ENCODE peak calls at places on chromosomes 2 and 18, in five cellular contexts. S, P, G, A and Z are unnamed samples.

GRCh38 chr2:3173031-3173430 is 204.6 kb downstream of the EIPR1 start:
- DNase-seq in P (no peak), G (no peak), S (no peak), A (peak), Z (no peak)

GRCh38 chr2:57867730-57868129 is 178.9 kb upstream of the VRK2 start:
- DNase-seq in S (no peak), A (no peak), P (no peak), G (no peak), Z (no peak)

GRCh38 chr2:168884990-168885389 is 5.2 kb downstream of the SPC25 start:
- DNase-seq in P (no peak), S (no peak), A (no peak), G (no peak), Z (no peak)

GRCh38 chr18:25190468-25190867 is 161.5 kb downstream of the ZNF521 start:
- DNase-seq in A (no peak), S (no peak), G (no peak), P (no peak), Z (no peak)

GRCh38 chr2:240182001-240182400 is 41.5 kb upstream of the OTOS start:
- DNase-seq in P (no peak), A (no peak), S (no peak), G (no peak), Z (no peak)

GRCh38 chr2:99572380-99572779 is 82.6 kb upstream of the REV1 start:
- DNase-seq in A (no peak), P (no peak), G (no peak), S (no peak), Z (no peak)

GRCh38 chr18:23302852-23303527 is 150.1 kb upstream of the RIOK3 start:
- DNase-seq in S (no peak), G (no peak), A (no peak), P (no peak), Z (no peak)

GRCh38 chr2:88190808-88191721 is 20.9 kb downstream of the THNSL2 start:
- DNase-seq in A (no peak), G (peak), P (no peak), S (no peak), Z (no peak)

GRCh38 chr18:76379226-76380126 is 115.6 kb downstream of the ZNF516 start:
- DNase-seq in G (no peak), S (no peak), P (no peak), A (peak), Z (no peak)

GRCh38 chr2:38690499-38691420 is 24.8 kb downstream of the GALM start:
- DNase-seq in G (peak), A (no peak), P (no peak), S (no peak), Z (no peak)

GRCh38 chr2:112121682-112122254 is 16.4 kb upstream of the FBLN7 start:
- DNase-seq in A (no peak), P (no peak), G (peak), S (no peak), Z (no peak)

GRCh38 chr2:143482316-143482715 is 353.1 kb downstream of the ARHGAP15 start:
- DNase-seq in P (no peak), S (no peak), A (no peak), G (no peak), Z (no peak)

GRCh38 chr2:145007673-145008263 is 487.8 kb upstream of the ZEB2 start:
- DNase-seq in A (no peak), G (peak), S (no peak), P (no peak), Z (no peak)

GRCh38 chr18:78448106-78448505 is 531.5 kb upstream of the SALL3 start:
- DNase-seq in S (no peak), A (no peak), P (no peak), G (no peak), Z (no peak)

GRCh38 chr2:58057890-58058590 is 11.4 kb downstream of the VRK2 start:
- DNase-seq in A (no peak), P (no peak), G (no peak), S (no peak), Z (no peak)

GRCh38 chr2:20355131-20355530 is 4.5 kb upstream of the PUM2 start:
- DNase-seq in A (no peak), P (no peak), S (no peak), G (no peak), Z (no peak)

GRCh38 chr2:149832256-149832655 is 244.7 kb upstream of the MMADHC start:
- DNase-seq in S (no peak), A (no peak), G (no peak), P (no peak), Z (no peak)

GRCh38 chr2:39705638-39706037 is 39.9 kb downstream of the TMEM178A start:
- DNase-seq in G (no peak), P (no peak), S (no peak), A (no peak), Z (no peak)

GRCh38 chr2:108385411-108386071 is 7.8 kb downstream of the SULT1C4 start:
- DNase-seq in A (no peak), G (peak), P (no peak), S (no peak), Z (no peak)

GRCh38 chr2:176182671-176183070 is 5.8 kb upstream of the HOXD1 start:
- DNase-seq in S (no peak), A (no peak), P (no peak), G (no peak), Z (no peak)

GRCh38 chr2:160075171-160075570 is 12.8 kb upstream of the PLA2R1 start:
- DNase-seq in A (no peak), S (no peak), P (peak), G (no peak), Z (no peak)

GRCh38 chr18:44823782-44824181 is 143.1 kb downstream of the SETBP1 start:
- DNase-seq in G (no peak), P (peak), S (no peak), A (no peak), Z (no peak)

GRCh38 chr18:46322411-46322891 is 218.3 kb downstream of the HAUS1 start:
- DNase-seq in S (no peak), P (no peak), A (no peak), G (no peak), Z (no peak)

GRCh38 chr2:149037851-149038250 is 648 bp upstream of the LYPD6B start:
- DNase-seq in S (no peak), P (no peak), G (no peak), A (no peak), Z (no peak)

GRCh38 chr2:218993345-218994315 is at the start of gene CRYBA2:
- DNase-seq in A (no peak), S (no peak), P (no peak), G (no peak), Z (no peak)

GRCh38 chr2:232931636-232932035 is 61.6 kb downstream of the SNORC start:
- DNase-seq in S (no peak), P (no peak), A (no peak), G (no peak), Z (no peak)

GRCh38 chr2:137969418-137969765 is 5.1 kb downstream of the HNMT start:
- DNase-seq in P (peak), G (no peak), S (no peak), A (no peak), Z (no peak)

GRCh38 chr18:11136241-11136640 is 13.1 kb downstream of the PIEZO2 start:
- DNase-seq in P (no peak), S (no peak), G (no peak), A (no peak), Z (no peak)

GRCh38 chr18:11137400-11137799 is 12.0 kb downstream of the PIEZO2 start:
- DNase-seq in S (no peak), A (no peak), G (no peak), P (no peak), Z (no peak)
- TF ChIP-seq POLR2A in S (no peak), A (no peak), G (no peak), P (no peak), Z (no peak)

GRCh38 chr2:64749446-64749845 is 95.7 kb upstream of the SERTAD2 start:
- DNase-seq in S (no peak), A (no peak), G (no peak), P (no peak), Z (no peak)

GRCh38 chr2:64748561-64748960 is 94.8 kb upstream of the SERTAD2 start:
- DNase-seq in S (no peak), A (no peak), P (no peak), G (no peak), Z (no peak)

GRCh38 chr2:64751286-64752260 is 97.9 kb upstream of the SERTAD2 start:
- DNase-seq in S (no peak), A (peak), G (peak), P (no peak), Z (peak)

GRCh38 chr2:64750001-64750816 is 96.5 kb upstream of the SERTAD2 start:
- DNase-seq in G (peak), P (peak), S (peak), A (peak), Z (peak)

GRCh38 chr2:64750817-64751285 is 97.1 kb upstream of the SERTAD2 start:
- DNase-seq in G (no peak), P (peak), A (peak), S (peak), Z (peak)
- TF ChIP-seq POLR2A in G (peak), P (peak), A (peak), S (peak), Z (peak)

GRCh38 chr2:172280820-172281454 is 146.4 kb upstream of the ITGA6 start:
- DNase-seq in S (no peak), P (no peak), G (no peak), A (no peak), Z (no peak)
- TF ChIP-seq POLR2A in S (no peak), P (no peak), G (no peak), A (no peak), Z (no peak)

DNA sequence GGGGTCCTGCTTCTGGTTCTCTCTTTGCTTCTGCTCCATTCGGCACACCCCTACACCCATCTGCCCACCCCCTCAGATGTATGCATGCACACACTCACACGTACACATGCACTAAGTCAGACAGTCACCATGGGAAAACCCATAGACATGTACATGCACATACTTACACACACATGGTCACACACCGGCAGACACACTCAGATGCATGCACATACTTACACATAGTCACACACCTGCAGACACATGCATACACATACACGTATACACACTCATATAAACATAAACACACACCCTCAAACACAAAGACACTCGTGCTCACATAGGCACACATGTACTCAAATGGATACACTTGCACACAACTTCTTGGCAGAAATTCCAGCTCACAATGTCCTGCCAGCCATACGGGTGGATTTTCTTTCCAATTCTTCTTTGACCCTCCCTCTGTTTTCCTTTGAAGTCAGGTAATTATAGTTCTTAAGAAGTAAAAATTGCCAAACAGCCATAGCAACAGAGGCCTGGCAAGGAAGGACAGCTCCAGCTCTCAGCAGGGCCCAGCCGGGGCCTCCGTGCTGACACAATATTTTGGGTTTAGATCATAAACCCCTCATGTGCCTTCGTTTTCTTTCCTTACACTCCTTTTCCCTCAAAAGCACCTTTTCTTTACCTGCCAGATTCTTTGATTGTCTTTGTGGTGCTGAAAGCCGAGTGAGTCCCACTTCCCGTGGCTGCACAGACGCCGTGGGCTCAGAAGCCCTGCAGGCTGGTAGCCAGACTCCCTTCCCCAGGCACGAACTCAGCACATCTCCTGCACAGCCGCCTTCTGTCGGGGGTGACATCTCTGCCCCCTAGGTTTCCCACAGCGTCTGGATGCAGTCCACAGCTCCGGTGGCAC is 195.7 kb downstream of the ARL4C start:
- DNase-seq in A (no peak), G (no peak), P (no peak), S (no peak), Z (no peak)
- TF ChIP-seq POLR2A in A (no peak), G (no peak), P (no peak), S (no peak), Z (no peak)

GRCh38 chr2:171968509-171968908 is 31.2 kb upstream of the METAP1D start:
- DNase-seq in P (no peak), G (no peak), S (no peak), A (no peak), Z (no peak)
- TF ChIP-seq POLR2A in P (no peak), G (no peak), S (no peak), A (no peak), Z (no peak)

GRCh38 chr18:13725566-13726227 is 661 bp downstream of the FAM210A start:
- DNase-seq in A (no peak), G (no peak), P (no peak), S (no peak), Z (no peak)

GRCh38 chr18:13730486-13730885 is 4.0 kb downstream of the RNMT start:
- DNase-seq in S (no peak), P (no peak), G (no peak), A (no peak), Z (no peak)

GRCh38 chr18:13726972-13727331 is 479 bp downstream of the RNMT start:
- DNase-seq in G (peak), A (peak), P (peak), S (no peak), Z (peak)

GRCh38 chr18:13726228-13726971 is at the start of the genes FAM210A and RNMT:
- DNase-seq in G (peak), S (peak), A (peak), P (peak), Z (peak)
- TF ChIP-seq POLR2A in G (peak), S (no peak), A (peak), P (peak), Z (peak)

GRCh38 chr2:61470122-61470951 is 550 bp downstream of the USP34 start:
- DNase-seq in A (peak), G (peak), P (peak), S (peak), Z (peak)
- TF ChIP-seq POLR2A in A (no peak), G (peak), P (no peak), S (no peak), Z (no peak)

GRCh38 chr18:48009116-48009825 is 78.8 kb upstream of the SMAD2 start:
- DNase-seq in G (no peak), S (no peak), P (no peak), A (no peak), Z (no peak)

GRCh38 chr18:48006415-48007175 is 76.1 kb upstream of the SMAD2 start:
- DNase-seq in G (no peak), P (no peak), A (no peak), S (no peak), Z (no peak)

GRCh38 chr18:48010264-48010663 is 79.8 kb upstream of the SMAD2 start:
- DNase-seq in G (no peak), P (no peak), A (no peak), S (no peak), Z (no peak)

GRCh38 chr18:48007381-48007780 is 76.9 kb upstream of the SMAD2 start:
- DNase-seq in P (no peak), A (no peak), S (no peak), G (no peak), Z (no peak)

DNA sequence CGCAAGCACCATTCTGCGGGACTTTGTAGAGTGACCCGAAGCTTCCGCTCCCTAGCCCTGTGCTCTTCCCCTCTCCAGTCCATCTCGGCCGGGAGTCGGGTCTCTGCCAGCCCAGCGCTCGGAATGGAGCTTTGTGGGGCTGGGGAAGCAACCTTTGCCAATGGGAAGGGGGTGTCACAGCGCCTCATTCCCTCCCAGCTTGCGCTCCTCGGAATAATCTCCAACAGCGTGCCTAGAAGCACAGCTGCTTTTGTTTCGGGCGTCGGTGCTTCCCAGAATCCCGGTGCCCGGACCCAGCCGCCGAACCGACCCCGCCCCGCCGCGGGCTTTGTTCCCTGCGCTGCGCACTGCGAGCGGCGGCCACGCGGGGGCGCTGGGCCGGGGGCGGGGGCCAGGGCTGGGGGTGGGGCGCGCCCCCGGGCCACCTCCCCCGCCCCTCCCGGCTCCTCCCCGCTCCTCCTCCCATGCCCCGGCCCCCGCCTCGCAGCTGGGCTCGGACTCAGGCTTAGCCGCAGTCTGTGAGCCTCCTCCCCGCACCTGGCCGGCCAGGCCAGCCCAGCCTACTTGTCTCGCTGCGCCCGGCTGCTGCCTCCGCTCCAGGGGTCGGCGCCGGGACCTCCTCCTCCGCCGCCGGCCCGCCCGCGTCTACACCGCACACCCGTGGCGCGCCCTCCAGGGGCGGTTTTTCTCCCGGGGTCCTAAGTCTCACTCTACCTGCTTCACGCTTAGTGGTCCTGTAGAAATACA is 77.7 kb upstream of the SMAD2 start:
- DNase-seq in G (peak), A (peak), S (peak), P (no peak), Z (peak)
- TF ChIP-seq POLR2A in G (peak), A (no peak), S (no peak), P (no peak), Z (peak)